ENCODE peak calls at places on chromosomes 5 and 9, in four cellular contexts. R, I, F and W are unnamed samples.

GRCh38 chr5:81819556-81820314 is 68.8 kb upstream of the SSBP2 start:
- DNase-seq in R (no peak), I (no peak), F (no peak), W (no peak)

GRCh38 chr5:31078931-31079330 is 114.6 kb upstream of the CDH6 start:
- DNase-seq in R (no peak), I (no peak), F (no peak), W (no peak)

GRCh38 chr5:2685651-2686050 is 65.8 kb downstream of the IRX2 start:
- DNase-seq in R (no peak), I (no peak), F (no peak), W (no peak)

GRCh38 chr9:38380230-38380871 is 12.2 kb upstream of the ALDH1B1 start:
- DNase-seq in R (no peak), I (no peak), F (no peak), W (no peak)

GRCh38 chr9:128120741-128121465 is 6.6 kb downstream of the PTGES2 start:
- DNase-seq in R (peak), I (no peak), F (no peak), W (no peak)

GRCh38 chr5:179208706-179209358 is 136.4 kb downstream of the ADAMTS2 start:
- DNase-seq in R (no peak), I (no peak), F (no peak), W (no peak)

GRCh38 chr5:55714749-55715148 is 2.6 kb upstream of the SLC38A9 start:
- DNase-seq in R (no peak), I (no peak), F (no peak), W (no peak)

GRCh38 chr5:170067574-170068170 is 38.0 kb upstream of the FOXI1 start:
- DNase-seq in R (no peak), I (no peak), F (no peak), W (no peak)

GRCh38 chr5:17081142-17081541 is 136.3 kb upstream of the BASP1 start:
- DNase-seq in R (no peak), I (no peak), F (no peak), W (no peak)

GRCh38 chr9:16992138-16992537 is 121.7 kb upstream of the BNC2 start:
- DNase-seq in R (no peak), I (no peak), F (no peak), W (no peak)

GRCh38 chr9:20408513-20408912 is 213.8 kb downstream of the MLLT3 start:
- DNase-seq in R (no peak), I (no peak), F (no peak), W (no peak)

GRCh38 chr9:136105398-136106135 is 10.5 kb upstream of the NACC2 start:
- DNase-seq in R (no peak), I (no peak), F (no peak), W (no peak)

GRCh38 chr9:133699546-133699945 is 38.6 kb downstream of the SARDH start:
- DNase-seq in R (no peak), I (no peak), F (no peak), W (no peak)

GRCh38 chr5:107359033-107359915 is 311.5 kb downstream of the EFNA5 start:
- DNase-seq in R (no peak), I (no peak), F (no peak), W (no peak)

GRCh38 chr5:15837584-15838289 is 337.8 kb downstream of the FBXL7 start:
- DNase-seq in R (no peak), I (no peak), F (no peak), W (no peak)

GRCh38 chr5:11524188-11524587 is 380.1 kb downstream of the CTNND2 start:
- DNase-seq in R (no peak), I (no peak), F (no peak), W (no peak)

GRCh38 chr5:1750469-1750868 is 49.2 kb downstream of the MRPL36 start:
- DNase-seq in R (peak), I (no peak), F (no peak), W (no peak)

GRCh38 chr5:25955337-25955736 is 1083.0 kb downstream of the CDH9 start:
- DNase-seq in R (no peak), I (no peak), F (no peak), W (no peak)

GRCh38 chr5:154334406-154335041 is 111.3 kb upstream of the SAP30L start:
- DNase-seq in R (no peak), I (no peak), F (no peak), W (no peak)

GRCh38 chr5:31663519-31663918 is 24.6 kb downstream of the PDZD2 start:
- DNase-seq in R (no peak), I (no peak), F (no peak), W (no peak)

GRCh38 chr5:146007270-146007669 is 70.9 kb downstream of the SH3RF2 start:
- DNase-seq in R (no peak), I (no peak), F (no peak), W (no peak)

GRCh38 chr5:118596255-118596654 is 392.1 kb downstream of the DTWD2 start:
- DNase-seq in R (no peak), I (no peak), F (no peak), W (no peak)

GRCh38 chr5:138303365-138303764 is 28.2 kb downstream of the CDC25C start:
- DNase-seq in R (no peak), I (no peak), F (no peak), W (peak)

GRCh38 chr5:135008981-135009735 is 24.9 kb downstream of the PITX1 start:
- DNase-seq in R (no peak), I (peak), F (no peak), W (no peak)

DNA sequence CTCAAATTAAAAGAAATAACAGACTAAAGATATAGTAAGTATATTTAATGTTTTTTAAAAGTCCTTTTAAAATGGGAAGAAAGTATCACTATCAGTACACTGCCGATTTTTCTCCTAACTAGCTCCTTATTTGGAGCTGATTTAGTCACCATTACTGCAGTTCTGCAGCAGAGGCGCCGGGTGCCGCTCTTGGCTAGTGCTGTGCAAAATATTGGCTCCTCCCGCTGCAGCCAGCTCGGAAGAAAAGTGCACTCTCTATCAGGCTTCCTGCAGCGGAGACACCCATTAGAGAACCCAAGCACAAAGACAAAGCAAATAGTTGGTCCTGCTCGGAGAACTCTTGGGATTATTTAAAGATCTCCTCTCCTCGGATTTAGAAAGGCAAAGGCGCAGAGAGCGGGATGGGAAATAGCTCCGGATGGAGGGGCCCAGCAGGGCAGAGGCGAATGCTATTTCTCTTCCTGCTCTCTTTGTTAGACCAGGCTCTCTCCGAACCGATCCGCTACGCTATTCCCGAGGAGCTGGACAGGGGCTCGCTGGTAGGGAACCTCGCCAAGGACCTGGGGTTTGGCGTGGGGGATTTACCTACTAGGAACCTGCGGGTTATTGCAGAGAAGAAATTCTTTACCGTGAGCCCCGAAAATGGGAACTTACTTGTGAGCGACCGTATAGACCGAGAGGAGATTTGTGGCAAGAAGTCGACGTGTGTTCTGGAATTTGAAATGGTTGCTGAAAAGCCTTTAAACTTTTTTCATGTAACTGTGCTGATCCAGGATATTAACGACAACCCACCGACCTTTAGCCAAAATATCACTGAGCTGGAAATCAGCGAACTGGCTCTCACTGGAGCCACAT is at the start of gene PCDHGB3:
- DNase-seq in R (no peak), I (no peak), F (no peak), W (no peak)
- H3K4me3 ChIP-seq in R (peak), I (peak), F (no peak), W (peak)

GRCh38 chr9:3525088-3525835 is 539 bp downstream of the RFX3 start:
- DNase-seq in R (peak), I (peak), F (no peak), W (no peak)
- H3K4me3 ChIP-seq in R (peak), I (peak), F (peak), W (peak)

GRCh38 chr5:79743846-79744605 is 54.4 kb downstream of the CMYA5 start:
- DNase-seq in R (no peak), I (no peak), F (no peak), W (no peak)

GRCh38 chr5:79745255-79745654 is 55.6 kb downstream of the CMYA5 start:
- DNase-seq in R (no peak), I (no peak), F (no peak), W (no peak)

GRCh38 chr5:79742549-79743136 is 53.0 kb downstream of the CMYA5 start:
- DNase-seq in R (no peak), I (no peak), F (no peak), W (no peak)

GRCh38 chr5:79750611-79751510 is 61.2 kb downstream of the CMYA5 start:
- DNase-seq in R (no peak), I (no peak), F (no peak), W (no peak)

GRCh38 chr5:79746645-79747044 is 57.0 kb downstream of the CMYA5 start:
- DNase-seq in R (no peak), I (no peak), F (no peak), W (no peak)
- H3K4me3 ChIP-seq in R (no peak), I (no peak), F (no peak), W (no peak)

GRCh38 chr9:5042661-5043178 is 57.6 kb downstream of the JAK2 start:
- DNase-seq in R (no peak), I (no peak), F (no peak), W (no peak)
- H3K4me3 ChIP-seq in R (no peak), I (no peak), F (peak), W (peak)

DNA sequence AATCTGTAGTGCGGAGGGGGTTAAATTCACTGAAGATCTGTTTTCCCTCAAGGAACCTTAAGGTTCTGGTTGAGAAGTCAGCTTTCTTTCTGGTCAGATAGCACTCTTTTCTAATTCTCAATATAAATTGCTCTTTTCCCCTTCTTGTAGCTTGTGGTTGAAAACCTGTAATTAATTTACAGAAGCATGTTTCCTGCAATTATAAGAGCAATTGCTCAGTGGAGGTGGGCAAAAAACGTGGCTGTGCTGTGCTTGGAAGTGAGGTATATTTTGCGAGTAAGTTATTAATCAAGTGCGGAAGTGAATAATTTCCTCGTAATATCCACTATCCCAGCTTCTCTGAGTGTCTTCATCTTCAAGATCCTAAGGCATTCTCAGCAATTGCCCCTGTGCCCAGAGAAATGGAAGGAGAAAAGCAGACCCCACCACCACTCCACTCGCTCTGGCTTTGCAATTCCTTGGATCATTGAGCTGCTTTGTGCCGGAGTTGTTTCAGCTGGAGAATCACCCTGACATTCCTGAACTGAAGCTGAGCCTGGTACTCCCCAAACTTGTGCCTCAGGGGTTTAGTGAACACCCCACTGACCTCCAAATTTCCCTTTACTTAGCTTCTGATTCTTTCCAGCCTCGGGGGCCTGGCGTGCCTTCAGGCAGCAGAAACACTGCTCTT is 140.6 kb downstream of the LRRC70 start:
- DNase-seq in R (no peak), I (no peak), F (peak), W (no peak)
- H3K4me3 ChIP-seq in R (no peak), I (no peak), F (no peak), W (peak)